ENCODE peak calls at places on chromosomes 11 and 22, in four cellular contexts. S is BJ, E is HL-60, L is cardiac fibroblast. U is an unnamed sample.

GRCh38 chr22:20553947-20554741 is 46.7 kb downstream of the MED15 start:
- DNase-seq in S (no peak), E (no peak), L (no peak), U (no peak)

GRCh38 chr11:62067741-62068140 is 56.1 kb upstream of the INCENP start:
- DNase-seq in S (no peak), E (no peak), L (no peak), U (no peak)

GRCh38 chr11:115439385-115439784 is 64.8 kb downstream of the CADM1 start:
- DNase-seq in S (no peak), L (no peak), E (no peak), U (no peak)

GRCh38 chr11:1399386-1400167 is 9.8 kb downstream of the BRSK2 start:
- DNase-seq in L (no peak), S (no peak), E (no peak), U (no peak)

GRCh38 chr11:20351151-20351550 is 12.4 kb upstream of the HTATIP2 start:
- DNase-seq in L (no peak), E (no peak), S (no peak), U (no peak)

GRCh38 chr11:74388678-74389327 is 9.4 kb downstream of the PGM2L1 start:
- DNase-seq in S (no peak), E (no peak), L (peak; percentile 66), U (peak; percentile 22)

GRCh38 chr22:49369726-49370717 is 457.7 kb downstream of the BRD1 start:
- DNase-seq in S (no peak), E (no peak), L (no peak), U (no peak)

GRCh38 chr11:62398011-62398994 is 20.5 kb upstream of the SCGB1A1 start:
- DNase-seq in E (peak; percentile 74), L (peak; percentile 49), S (peak; percentile 23), U (no peak)

GRCh38 chr11:68382358-68382998 is 70.1 kb downstream of the LRP5 start:
- DNase-seq in L (no peak), E (no peak), S (no peak), U (no peak)

GRCh38 chr11:114190630-114191029 is 105.6 kb upstream of the NNMT start:
- DNase-seq in L (no peak), S (no peak), E (no peak), U (no peak)

GRCh38 chr11:114185436-114185835 is 110.8 kb upstream of the NNMT start:
- DNase-seq in S (no peak), E (no peak), L (no peak), U (no peak)

GRCh38 chr11:114191893-114192292 is 104.3 kb upstream of the NNMT start:
- DNase-seq in S (no peak), L (no peak), E (no peak), U (no peak)

GRCh38 chr11:114187173-114187572 is 109.0 kb upstream of the NNMT start:
- DNase-seq in E (no peak), L (no peak), S (no peak), U (no peak)

DNA sequence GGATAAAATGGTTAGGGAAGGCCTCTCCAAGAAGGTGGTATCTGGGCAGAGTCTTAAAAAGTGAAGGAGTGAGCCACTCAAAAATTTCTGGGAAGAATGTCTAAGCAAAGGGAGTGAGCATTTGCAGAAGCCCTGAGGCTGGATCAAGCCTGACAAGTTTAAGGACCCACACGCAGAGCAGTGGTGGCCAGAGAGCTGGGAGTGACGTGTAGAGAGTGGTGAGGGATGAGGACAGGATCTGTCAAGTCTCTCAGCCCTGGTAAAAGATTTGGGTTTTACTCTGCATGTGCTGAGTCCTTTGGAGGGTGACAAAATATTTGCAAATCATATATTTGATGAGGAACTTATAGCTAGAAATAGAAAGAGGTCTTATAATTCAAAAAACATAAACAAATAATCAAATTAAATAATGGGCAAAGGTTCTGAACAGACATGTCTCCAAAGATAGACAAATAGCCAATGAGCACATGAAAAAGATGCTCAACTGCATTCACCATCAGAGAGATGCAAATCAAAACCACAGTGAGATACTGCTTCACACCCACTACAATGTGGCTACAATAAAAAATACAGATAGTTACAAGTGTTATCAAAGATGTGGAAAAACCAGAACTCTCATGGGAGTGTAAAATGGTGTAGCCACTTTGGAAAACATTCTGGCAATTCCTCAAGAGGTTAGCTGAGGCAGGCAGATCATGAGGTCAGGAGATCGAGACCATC is 107.2 kb upstream of the NNMT start:
- DNase-seq in E (no peak), S (no peak), L (no peak), U (no peak)
- TF ChIP-seq CTCF in E (no peak), S (no peak), L (no peak), U (no peak)

GRCh38 chr11:133576351-133576750 is 44.0 kb upstream of the OPCML start:
- DNase-seq in E (no peak), S (no peak), L (no peak), U (no peak)
- TF ChIP-seq CTCF in E (no peak), S (no peak), L (no peak), U (no peak)

GRCh38 chr22:24232725-24233124 is 12.2 kb downstream of the GGT5 start:
- DNase-seq in E (no peak), S (no peak), L (no peak), U (no peak)

GRCh38 chr22:24233235-24233634 is 11.6 kb downstream of the GGT5 start:
- DNase-seq in E (no peak), L (no peak), S (no peak), U (no peak)

GRCh38 chr22:24231706-24232105 is 13.2 kb downstream of the GGT5 start:
- DNase-seq in L (no peak), E (no peak), S (no peak), U (no peak)

GRCh38 chr22:24232124-24232523 is 12.8 kb downstream of the GGT5 start:
- DNase-seq in S (no peak), E (no peak), L (no peak), U (no peak)

GRCh38 chr22:24230911-24231656 is 13.8 kb downstream of the GGT5 start:
- DNase-seq in L (peak; percentile 19), S (no peak), E (no peak), U (no peak)
- TF ChIP-seq CTCF in L (peak; percentile 38), S (peak; percentile 27), E (peak; percentile 9), U (peak; percentile 11)

GRCh38 chr11:76735218-76735480 is 48.0 kb upstream of the TSKU start:
- DNase-seq in L (no peak), E (no peak), S (no peak), U (no peak)
- TF ChIP-seq CTCF in L (no peak), E (no peak), S (no peak), U (no peak)

DNA sequence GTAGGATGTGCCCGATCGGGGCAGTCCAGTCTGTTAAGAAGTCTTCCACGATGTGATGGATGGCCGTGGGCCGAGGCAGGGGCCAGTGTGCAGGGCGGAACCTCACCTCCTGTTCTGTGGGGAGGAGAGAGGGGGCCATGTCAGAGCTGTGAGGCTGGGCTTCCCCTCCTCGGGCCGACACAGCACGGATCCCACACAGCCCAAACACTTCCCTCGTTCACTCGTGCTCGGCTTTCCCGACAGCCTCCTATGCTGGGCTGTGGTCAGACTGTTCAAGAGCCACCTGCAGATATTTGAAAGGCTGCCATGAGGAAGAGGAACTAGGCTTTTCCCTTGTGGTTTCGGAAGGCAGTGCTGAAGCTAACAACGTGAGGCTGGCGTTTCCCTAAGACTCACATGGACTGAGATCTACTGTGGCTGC is 12.3 kb upstream of the TXN2 start:
- DNase-seq in L (no peak), E (peak; percentile 91), S (no peak), U (no peak)
- TF ChIP-seq CTCF in L (no peak), E (no peak), S (no peak), U (no peak)

GRCh38 chr22:31870890-31871289 is 73.4 kb upstream of the YWHAH start:
- DNase-seq in L (peak; percentile 30), E (peak; percentile 30), S (peak; percentile 27), U (peak; percentile 27)
- TF ChIP-seq CTCF in L (peak; percentile 30), E (no peak), S (no peak), U (peak; percentile 22)

U was measured in AG09319.